ENCODE peak calls at places on chromosomes 11 and 22, in five cellular contexts. J, Q, B, N and F are unnamed samples.

GRCh38 chr11:47270331-47271271 is 668 bp downstream of the MADD start:
- DNase-seq in J (no peak), Q (no peak), B (no peak), N (peak), F (no peak)

GRCh38 chr11:44631831-44632230 is 66.4 kb downstream of the CD82 start:
- DNase-seq in J (no peak), Q (peak), B (peak), N (no peak), F (no peak)

GRCh38 chr11:68266121-68266891 is 5.5 kb downstream of the C11orf24 start:
- DNase-seq in J (no peak), Q (peak), B (no peak), N (no peak), F (no peak)

GRCh38 chr22:39997939-39998726 is 3.4 kb downstream of the FAM83F start:
- DNase-seq in J (no peak), Q (peak), B (no peak), N (peak), F (no peak)

GRCh38 chr11:93775289-93775688 is 8.8 kb upstream of the MED17 start:
- DNase-seq in J (no peak), Q (peak), B (no peak), N (peak), F (no peak)

GRCh38 chr11:124920870-124921609 is 2.0 kb downstream of the HEPN1 start:
- DNase-seq in J (no peak), Q (peak), B (peak), N (no peak), F (no peak)

GRCh38 chr22:21570398-21570797 is 2.9 kb downstream of the UBE2L3 start:
- DNase-seq in J (no peak), Q (no peak), B (no peak), N (no peak), F (no peak)

GRCh38 chr22:50272103-50272782 is 2.1 kb upstream of the MAPK11 start:
- DNase-seq in J (no peak), Q (no peak), B (no peak), N (no peak), F (no peak)

GRCh38 chr11:35290876-35291275 is 128.5 kb downstream of the SLC1A2 start:
- DNase-seq in J (no peak), Q (no peak), B (no peak), N (peak), F (no peak)

GRCh38 chr11:2652857-2653643 is 46.7 kb downstream of the KCNQ1OT1 start:
- DNase-seq in J (no peak), Q (no peak), B (no peak), N (no peak), F (no peak)

GRCh38 chr11:78074756-78075155 is 4.9 kb downstream of the NDUFC2 start:
- DNase-seq in J (no peak), Q (no peak), B (no peak), N (peak), F (no peak)

GRCh38 chr11:83292709-83293435 is 6.7 kb upstream of the CCDC90B start:
- DNase-seq in J (peak), Q (peak), B (no peak), N (peak), F (no peak)

GRCh38 chr11:36258730-36259360 is 30.4 kb downstream of the COMMD9 start:
- DNase-seq in J (peak), Q (peak), B (peak), N (peak), F (peak)

GRCh38 chr22:46797355-46797754 is 34.9 kb downstream of the TBC1D22A start:
- DNase-seq in J (no peak), Q (no peak), B (no peak), N (peak), F (no peak)

GRCh38 chr11:94545641-94546470 is 2.1 kb downstream of the FUT4 start:
- DNase-seq in J (no peak), Q (no peak), B (no peak), N (no peak), F (no peak)

GRCh38 chr22:32802291-32802826 is 854 bp downstream of the TIMP3 start:
- DNase-seq in J (no peak), Q (no peak), B (no peak), N (no peak), F (no peak)

GRCh38 chr22:31346733-31347250 is 646 bp upstream of the PATZ1 start:
- DNase-seq in J (no peak), Q (peak), B (peak), N (peak), F (no peak)

GRCh38 chr11:64759131-64759721 is 548 bp downstream of the PYGM start:
- DNase-seq in J (no peak), Q (peak), B (no peak), N (no peak), F (no peak)

GRCh38 chr11:34744511-34744910 is 123.6 kb downstream of the EHF start:
- DNase-seq in J (no peak), Q (no peak), B (no peak), N (no peak), F (no peak)

GRCh38 chr22:46320166-46320710 is 15.3 kb upstream of the TRMU start:
- DNase-seq in J (no peak), Q (no peak), B (no peak), N (no peak), F (no peak)

GRCh38 chr22:25853902-25854301 is 111.9 kb downstream of the MYO18B start:
- DNase-seq in J (no peak), Q (no peak), B (no peak), N (peak), F (no peak)

GRCh38 chr22:20418211-20418788 is 19.3 kb downstream of the SCARF2 start:
- DNase-seq in J (no peak), Q (peak), B (peak), N (peak), F (peak)

GRCh38 chr22:31323578-31324550 is 22.3 kb downstream of the PATZ1 start:
- DNase-seq in J (no peak), Q (no peak), B (no peak), N (no peak), F (no peak)

GRCh38 chr11:60130496-60130895 is 42.0 kb downstream of the MS4A2 start:
- DNase-seq in J (no peak), Q (peak), B (no peak), N (peak), F (no peak)

GRCh38 chr11:2700415-2701211 is 819 bp upstream of the KCNQ1OT1 start:
- DNase-seq in J (no peak), Q (peak), B (peak), N (peak), F (no peak)

GRCh38 chr11:114501901-114502300 is 57.8 kb downstream of the NXPE1 start:
- DNase-seq in J (no peak), Q (no peak), B (no peak), N (no peak), F (no peak)

GRCh38 chr11:119206512-119207299 is 567 bp downstream of the CBL start:
- DNase-seq in J (no peak), Q (peak), B (peak), N (peak), F (no peak)

GRCh38 chr11:109733245-109733644 is 311.3 kb downstream of the C11orf87 start:
- DNase-seq in J (no peak), Q (no peak), B (no peak), N (peak), F (no peak)

GRCh38 chr22:49910229-49911155 is 7.7 kb downstream of the ALG12 start:
- DNase-seq in J (no peak), Q (no peak), B (no peak), N (no peak), F (no peak)

GRCh38 chr11:65426839-65427690 is 4.5 kb downstream of the NEAT1 start:
- DNase-seq in J (no peak), Q (peak), B (peak), N (peak), F (no peak)

GRCh38 chr11:26297179-26297970 is 34.6 kb upstream of the ANO3 start:
- DNase-seq in J (no peak), Q (no peak), B (no peak), N (peak), F (peak)
- TF ChIP-seq CTCF in J (peak), Q (peak), B (peak), N (peak), F (peak)

GRCh38 chr11:129375731-129376657 is at the start of gene BARX2:
- DNase-seq in J (peak), Q (peak), B (peak), N (peak), F (no peak)
- TF ChIP-seq CTCF in J (peak), Q (peak), B (peak), N (peak), F (peak)

GRCh38 chr11:71372693-71373657 is 75.2 kb downstream of the DHCR7 start:
- DNase-seq in J (no peak), Q (no peak), B (no peak), N (peak), F (peak)
- TF ChIP-seq CTCF in J (peak), Q (peak), B (no peak), N (peak), F (peak)

GRCh38 chr11:90423378-90423777 is 200.5 kb upstream of the CHORDC1 start:
- DNase-seq in J (no peak), Q (no peak), B (no peak), N (no peak), F (no peak)

GRCh38 chr11:90426442-90426841 is 203.6 kb upstream of the CHORDC1 start:
- DNase-seq in J (no peak), Q (no peak), B (no peak), N (no peak), F (no peak)
- TF ChIP-seq CTCF in J (no peak), Q (no peak), B (no peak), N (no peak), F (no peak)

GRCh38 chr11:121655481-121656332 is 202.9 kb upstream of the SORL1-AS1 start:
- DNase-seq in J (peak), Q (peak), B (peak), N (peak), F (peak)

GRCh38 chr11:121654506-121655480 is 202.0 kb upstream of the SORL1-AS1 start:
- DNase-seq in J (no peak), Q (no peak), B (peak), N (no peak), F (no peak)

GRCh38 chr11:121650520-121651266 is 197.9 kb upstream of the SORL1-AS1 start:
- DNase-seq in J (no peak), Q (no peak), B (no peak), N (no peak), F (no peak)

GRCh38 chr11:121651267-121651625 is 198.5 kb upstream of the SORL1-AS1 start:
- DNase-seq in J (no peak), Q (no peak), B (no peak), N (no peak), F (no peak)

DNA sequence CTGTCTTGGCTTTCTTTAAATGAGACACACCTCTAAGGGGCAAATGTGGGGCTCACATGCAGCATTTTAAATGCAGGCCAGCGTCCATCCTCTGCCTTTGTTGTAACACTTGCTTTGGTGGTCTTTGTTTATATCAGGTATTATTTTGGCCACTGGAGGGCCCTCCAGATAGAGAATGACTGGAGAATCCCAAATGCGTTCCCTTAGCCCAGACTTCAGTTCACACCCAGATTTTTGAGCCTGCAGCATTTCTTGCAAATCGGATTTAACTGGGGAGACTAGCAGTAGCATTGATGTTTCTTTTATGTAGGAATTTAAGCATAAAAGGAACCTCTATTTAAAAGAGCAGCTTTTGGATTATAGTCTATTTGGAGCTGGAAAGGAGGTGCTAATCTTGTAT is 200.2 kb upstream of the SORL1-AS1 start:
- DNase-seq in J (no peak), Q (no peak), B (no peak), N (peak), F (no peak)
- TF ChIP-seq CTCF in J (peak), Q (peak), B (no peak), N (peak), F (peak)

GRCh38 chr22:35352214-35353111 is 28.4 kb upstream of the HMOX1 start:
- DNase-seq in J (no peak), Q (peak), B (peak), N (no peak), F (no peak)
- TF ChIP-seq CTCF in J (no peak), Q (peak), B (no peak), N (no peak), F (peak)

GRCh38 chr22:43009444-43009843 is 5.5 kb downstream of the PACSIN2 start:
- DNase-seq in J (no peak), Q (no peak), B (no peak), N (no peak), F (no peak)

GRCh38 chr22:43012390-43012789 is 2.6 kb downstream of the PACSIN2 start:
- DNase-seq in J (no peak), Q (no peak), B (no peak), N (no peak), F (no peak)

GRCh38 chr22:43013355-43014061 is 1.4 kb downstream of the PACSIN2 start:
- DNase-seq in J (no peak), Q (no peak), B (no peak), N (no peak), F (no peak)

GRCh38 chr22:43008921-43009320 is 6.0 kb downstream of the PACSIN2 start:
- DNase-seq in J (no peak), Q (no peak), B (no peak), N (no peak), F (no peak)

GRCh38 chr22:43011079-43011478 is 3.9 kb downstream of the PACSIN2 start:
- DNase-seq in J (no peak), Q (no peak), B (no peak), N (no peak), F (no peak)
- TF ChIP-seq CTCF in J (no peak), Q (peak), B (no peak), N (no peak), F (no peak)

DNA sequence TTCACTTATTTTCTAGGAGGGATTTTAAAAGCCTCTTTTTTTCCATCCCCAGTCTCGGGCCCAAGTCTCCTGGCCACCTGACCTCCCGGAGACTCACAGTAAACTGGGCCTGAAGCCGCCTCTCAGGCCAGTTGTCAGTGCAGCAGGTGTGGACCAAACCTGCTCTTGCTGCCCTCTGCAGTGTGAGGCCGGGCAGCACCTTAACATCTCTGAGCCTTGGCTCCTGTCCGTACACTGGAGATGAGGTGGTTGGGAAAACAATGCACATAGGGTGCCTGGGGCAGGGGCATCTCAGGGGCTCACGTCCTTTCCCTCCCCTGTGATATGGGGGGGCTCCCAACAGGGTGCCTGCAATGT is 45.1 kb downstream of the PHF21B start:
- DNase-seq in J (no peak), Q (peak), B (no peak), N (no peak), F (no peak)
- TF ChIP-seq CTCF in J (no peak), Q (no peak), B (no peak), N (no peak), F (no peak)

GRCh38 chr22:17234144-17234623 is 14.9 kb upstream of the ADA2 start:
- DNase-seq in J (peak), Q (peak), B (no peak), N (no peak), F (no peak)
- TF ChIP-seq CTCF in J (peak), Q (peak), B (no peak), N (no peak), F (no peak)

GRCh38 chr11:96125400-96125799 is 201.5 kb upstream of the MTMR2 start:
- DNase-seq in J (no peak), Q (no peak), B (no peak), N (no peak), F (no peak)
- TF ChIP-seq CTCF in J (no peak), Q (no peak), B (no peak), N (no peak), F (no peak)